ENCODE peak calls at places on chromosomes 7 and 10, in eight cellular contexts. M is keratinocyte, W is WTC11, K is thoracic aorta, V is OCI-LY7, H is HepG2, A is breast epithelium, D is GM06990. E is an unnamed sample.

GRCh38 chr10:14562615-14563214 is 212.0 kb downstream of the FAM107B start:
- DNase-seq in M (no peak), W (no peak), K (no peak), V (no peak), H (no peak), A (no peak), D (no peak), E (no peak)

GRCh38 chr10:69892436-69893215 is 90.9 kb downstream of the COL13A1 start:
- DNase-seq in M (no peak), W (no peak), K (no peak), V (no peak), H (no peak), A (no peak), D (no peak), E (no peak)

GRCh38 chr10:1654247-1654646 is 83.1 kb downstream of the ADARB2 start:
- DNase-seq in M (no peak), W (no peak), K (no peak), V (no peak), H (no peak), A (no peak), D (no peak), E (no peak)

GRCh38 chr7:91945476-91945875 is 4.8 kb downstream of the AKAP9 start:
- DNase-seq in M (no peak), W (no peak), K (no peak), V (no peak), H (peak), A (no peak), D (no peak), E (no peak)

GRCh38 chr7:101939136-101939695 is 121.8 kb downstream of the CUX1 start:
- DNase-seq in M (no peak), W (no peak), K (no peak), V (peak), H (no peak), A (no peak), D (peak), E (no peak)

GRCh38 chr7:5824297-5824610 is 42.8 kb upstream of the RNF216 start:
- DNase-seq in M (no peak), W (no peak), K (no peak), V (no peak), H (no peak), A (no peak), D (no peak), E (no peak)

GRCh38 chr10:129522041-129522585 is 55.1 kb downstream of the MGMT start:
- DNase-seq in M (no peak), W (peak), K (no peak), V (no peak), H (no peak), A (no peak), D (no peak), E (no peak)

GRCh38 chr7:92699560-92699959 is 109.4 kb upstream of the FAM133B start:
- DNase-seq in M (no peak), W (no peak), K (no peak), V (no peak), H (no peak), A (no peak), D (no peak), E (no peak)

GRCh38 chr10:69403519-69403918 is 13.2 kb downstream of the TACR2 start:
- DNase-seq in M (no peak), W (no peak), K (no peak), V (no peak), H (no peak), A (no peak), D (no peak), E (no peak)

GRCh38 chr7:35007768-35008167 is 29.5 kb downstream of the DPY19L1 start:
- DNase-seq in M (no peak), W (no peak), K (no peak), V (no peak), H (no peak), A (no peak), D (no peak), E (no peak)

GRCh38 chr7:39085590-39086049 is 107.9 kb downstream of the POU6F2 start:
- DNase-seq in M (no peak), W (peak), K (no peak), V (no peak), H (no peak), A (no peak), D (no peak), E (no peak)

GRCh38 chr10:4812952-4813351 is 13.1 kb upstream of the AKR1E2 start:
- DNase-seq in M (peak), W (no peak), K (no peak), V (no peak), H (peak), A (no peak), D (no peak), E (peak)

GRCh38 chr10:113492181-113492580 is 60.7 kb upstream of the HABP2 start:
- DNase-seq in M (no peak), W (no peak), K (no peak), V (no peak), H (no peak), A (no peak), D (no peak), E (no peak)

GRCh38 chr7:139842414-139843210 is 13.5 kb downstream of the TBXAS1 start:
- DNase-seq in M (no peak), W (no peak), K (no peak), V (peak), H (no peak), A (no peak), D (peak), E (no peak)

GRCh38 chr7:32074787-32075570 is 4.8 kb upstream of the PDE1C start:
- DNase-seq in M (no peak), W (no peak), K (no peak), V (no peak), H (no peak), A (no peak), D (no peak), E (no peak)

GRCh38 chr7:90706067-90706716 is 110.1 kb downstream of the CDK14 start:
- DNase-seq in M (no peak), W (no peak), K (no peak), V (no peak), H (peak), A (no peak), D (no peak), E (no peak)

DNA sequence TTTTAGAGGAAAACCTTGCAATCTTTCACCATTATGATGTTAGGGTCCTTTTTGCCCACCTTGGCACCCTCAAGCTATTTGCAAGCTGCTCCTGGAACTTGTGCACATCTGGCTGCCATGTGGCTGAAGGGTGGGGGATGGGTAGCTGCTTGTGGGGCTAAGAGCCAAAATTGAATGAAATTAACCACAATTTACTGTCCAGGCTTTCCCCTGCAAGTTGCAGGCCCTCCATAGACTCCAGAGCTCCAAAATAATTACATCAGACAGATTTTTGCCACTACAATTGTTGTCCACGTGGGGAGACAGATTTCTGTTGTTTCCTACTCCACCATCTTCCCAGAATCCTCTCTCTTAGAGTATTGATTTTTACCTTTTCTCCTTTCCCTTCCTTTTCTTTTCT is 19.1 kb downstream of the PI4K2A start:
- DNase-seq in M (no peak), W (no peak), K (no peak), V (no peak), H (no peak), A (no peak), D (no peak), E (no peak)
- TF ChIP-seq CTCF in M (no peak), W (no peak), K (no peak), V (no peak), H (no peak), A (no peak), D (no peak), E (no peak)

DNA sequence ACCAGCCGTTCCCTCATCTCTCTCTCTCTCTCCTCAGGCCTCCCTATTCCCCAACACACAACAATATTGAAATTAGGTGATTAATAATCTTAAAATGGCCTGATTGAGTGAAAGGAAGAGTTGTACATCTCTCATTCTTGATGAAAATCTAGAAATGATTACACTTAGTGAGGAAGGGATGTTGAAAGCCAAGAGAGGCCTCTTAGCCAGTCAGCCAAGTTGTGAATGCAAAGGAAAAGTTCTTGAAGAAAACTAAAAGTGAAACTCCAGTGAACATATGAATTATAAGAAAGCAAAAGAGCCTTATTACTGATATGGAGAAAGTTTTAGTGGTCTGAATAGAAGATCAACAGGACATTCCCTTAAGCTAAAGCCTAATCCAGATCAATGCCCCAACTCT is 695.1 kb downstream of the GRID1 start:
- DNase-seq in M (no peak), W (no peak), K (no peak), V (no peak), H (no peak), A (no peak), D (no peak), E (no peak)
- TF ChIP-seq CTCF in M (no peak), W (no peak), K (no peak), V (no peak), H (no peak), A (no peak), D (no peak), E (no peak)

GRCh38 chr7:134104166-134104565 is 23.0 kb upstream of the LRGUK start:
- DNase-seq in M (no peak), W (no peak), K (no peak), V (no peak), H (no peak), A (no peak), D (no peak), E (no peak)

GRCh38 chr7:134113655-134114054 is 13.5 kb upstream of the LRGUK start:
- DNase-seq in M (no peak), W (no peak), K (no peak), V (no peak), H (no peak), A (no peak), D (no peak), E (no peak)

GRCh38 chr7:134108803-134109202 is 18.3 kb upstream of the LRGUK start:
- DNase-seq in M (no peak), W (no peak), K (no peak), V (no peak), H (no peak), A (no peak), D (no peak), E (no peak)
- TF ChIP-seq CTCF in M (no peak), W (no peak), K (no peak), V (peak), H (no peak), A (no peak), D (no peak), E (no peak)

GRCh38 chr7:47552631-47553030 is 29.3 kb downstream of the TNS3 start:
- DNase-seq in M (no peak), W (no peak), K (no peak), V (no peak), H (no peak), A (no peak), D (no peak), E (no peak)
- TF ChIP-seq CTCF in M (no peak), W (no peak), K (no peak), V (no peak), H (no peak), A (no peak), D (no peak), E (no peak)

DNA sequence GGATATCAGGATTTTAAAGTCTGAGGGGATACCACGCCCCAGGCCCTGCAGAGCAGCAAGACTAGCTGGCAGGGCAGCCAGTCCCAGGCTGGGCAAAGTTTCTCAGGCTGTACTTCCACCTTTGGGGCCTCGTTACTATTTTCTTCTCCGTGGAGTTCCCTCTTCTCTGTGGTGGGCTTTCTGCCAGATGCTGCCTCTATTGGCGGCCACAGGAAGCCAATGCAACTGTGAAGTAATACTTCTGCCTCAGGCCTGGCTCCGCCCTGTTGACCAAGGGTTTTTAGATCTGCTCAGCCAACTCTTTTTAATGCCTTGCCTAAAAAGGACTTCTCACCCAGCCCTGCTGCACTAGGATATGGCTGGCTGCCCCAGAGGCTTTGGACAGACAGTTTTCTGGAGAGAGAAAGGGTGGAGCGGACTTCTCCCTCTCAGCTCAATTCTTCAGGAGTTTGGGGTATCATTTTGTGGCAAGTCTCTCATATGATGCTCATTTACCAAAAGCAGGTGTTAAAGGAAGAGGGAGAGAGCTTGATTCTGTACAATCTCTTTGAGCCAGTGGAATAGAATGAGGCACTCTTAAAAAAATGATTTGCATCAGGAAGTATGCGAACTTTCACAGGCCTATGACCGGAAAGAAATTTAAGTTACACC is 67.4 kb downstream of the HHEX start:
- DNase-seq in M (no peak), W (peak), K (peak), V (peak), H (peak), A (peak), D (peak), E (peak)
- TF ChIP-seq CTCF in M (no peak), W (no peak), K (peak), V (peak), H (peak), A (no peak), D (peak), E (no peak)

GRCh38 chr10:119252051-119252465 is 44.7 kb downstream of the GRK5 start:
- DNase-seq in M (no peak), W (no peak), K (no peak), V (no peak), H (peak), A (no peak), D (no peak), E (no peak)
- TF ChIP-seq CTCF in M (no peak), W (no peak), K (peak), V (no peak), H (peak), A (no peak), D (no peak), E (no peak)

GRCh38 chr10:49518982-49519578 is 19.8 kb downstream of the ERCC6 start:
- DNase-seq in M (no peak), W (peak), K (no peak), V (peak), H (peak), A (no peak), D (no peak), E (no peak)
- TF ChIP-seq CTCF in M (peak), W (peak), K (peak), V (peak), H (peak), A (peak), D (peak), E (peak)